ENCODE peak calls at places on chromosomes 12 and 14, in four cellular contexts. O, C, A and F are unnamed samples.

GRCh38 chr12:29103539-29103974 is 45.5 kb upstream of the FAR2 start:
- DNase-seq in O (no peak), A (no peak), C (no peak), F (no peak)

GRCh38 chr12:31007636-31008175 is 66.0 kb upstream of the DDX11 start:
- DNase-seq in C (no peak), A (no peak), O (peak), F (no peak)

GRCh38 chr14:78029471-78030372 is 140.5 kb upstream of the NRXN3 start:
- DNase-seq in O (no peak), A (no peak), C (peak), F (no peak)

GRCh38 chr14:102235275-102235897 is 69.6 kb downstream of the MOK start:
- DNase-seq in C (peak), A (peak), O (peak), F (peak)

GRCh38 chr14:50947446-50947845 is 3.2 kb upstream of the PYGL start:
- DNase-seq in A (no peak), C (no peak), O (no peak), F (no peak)

GRCh38 chr14:29216774-29217232 is 450.2 kb downstream of the FOXG1 start:
- DNase-seq in C (no peak), O (no peak), A (no peak), F (no peak)

GRCh38 chr12:71216725-71217579 is 59.2 kb upstream of the TSPAN8 start:
- DNase-seq in O (no peak), C (peak), A (peak), F (no peak)

GRCh38 chr14:100438678-100439592 is 115.8 kb downstream of the SLC25A47 start:
- DNase-seq in O (peak), A (peak), C (no peak), F (no peak)

GRCh38 chr12:107241421-107241820 is 148.1 kb upstream of the CRY1 start:
- DNase-seq in A (peak), O (no peak), C (no peak), F (no peak)

GRCh38 chr14:69571879-69572633 is 2.6 kb downstream of the CCDC177 start:
- DNase-seq in A (no peak), C (no peak), O (no peak), F (no peak)

GRCh38 chr14:54785778-54786160 is 116.9 kb downstream of the GCH1 start:
- DNase-seq in O (no peak), C (no peak), A (no peak), F (no peak)

GRCh38 chr14:57487771-57488170 is 5.9 kb downstream of the CCDC198 start:
- DNase-seq in A (no peak), C (no peak), O (no peak), F (no peak)

GRCh38 chr12:94092516-94093241 is 55.7 kb upstream of the PLXNC1 start:
- DNase-seq in C (no peak), A (no peak), O (peak), F (peak)

GRCh38 chr14:104353921-104354701 is 215.7 kb downstream of the KIF26A start:
- DNase-seq in C (no peak), O (peak), A (no peak), F (peak)

GRCh38 chr12:89856431-89856830 is 147.8 kb upstream of the ATP2B1 start:
- DNase-seq in C (no peak), A (no peak), O (no peak), F (no peak)

GRCh38 chr12:94762943-94763342 is 112.6 kb upstream of the TMCC3 start:
- DNase-seq in C (no peak), O (no peak), A (no peak), F (no peak)

DNA sequence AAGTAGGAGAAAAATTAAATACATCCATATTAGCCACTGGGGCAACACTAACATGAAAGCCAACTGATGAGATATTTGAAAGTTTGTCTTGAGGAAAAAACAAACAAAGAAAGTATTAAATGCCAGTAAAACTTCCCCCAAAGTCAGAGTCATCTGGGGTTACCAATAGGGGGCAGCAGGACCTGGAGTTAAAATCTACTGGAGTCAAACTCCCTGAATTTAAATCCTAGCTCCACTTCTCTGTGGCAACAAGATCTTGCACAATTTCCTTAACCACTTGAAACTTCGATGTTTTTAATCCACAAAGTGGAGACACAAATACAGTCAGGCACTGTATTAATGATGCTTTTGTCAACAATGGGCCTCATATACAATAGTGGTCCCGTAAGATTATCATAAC is 14.4 kb downstream of the PLEKHG7 start:
- DNase-seq in O (no peak), C (peak), A (no peak), F (no peak)
- H3K4me3 ChIP-seq in O (no peak), C (no peak), A (no peak), F (no peak)

GRCh38 chr14:95314609-95315008 is 5.1 kb downstream of the CLMN start:
- DNase-seq in A (no peak), C (no peak), O (no peak), F (peak)
- H3K27ac ChIP-seq in A (peak), C (no peak), O (peak), F (peak)

GRCh38 chr12:119593578-119594398 is at the start of gene TMEM233:
- DNase-seq in A (no peak), C (peak), O (no peak), F (no peak)
- H3K4me3 ChIP-seq in A (peak), C (peak), O (no peak), F (peak)

GRCh38 chr12:54368709-54369596 is 4.7 kb upstream of the GPR84 start:
- DNase-seq in O (peak), C (peak), A (peak), F (peak)
- H3K27ac ChIP-seq in O (peak), C (no peak), A (no peak), F (peak)